ENCODE peak calls at places on chromosomes 4 and X, in eight cellular contexts. One of them, this sample, is unnamed.

GRCh38 chr4:142408003-142408441 is 438.1 kb downstream of the INPP4B start:
- DNase-seq in lower leg skin: no peak
- DNase-seq in tibial artery: no peak
- DNase-seq in K562: no peak
- DNase-seq in cardiac muscle cell: no peak
- DNase-seq in colonic mucosa: no peak
- DNase-seq in mucosa of descending colon: no peak
- DNase-seq in omental fat pad: no peak
- DNase-seq in this sample: no peak

GRCh38 chr4:142414336-142414945 is 431.7 kb downstream of the INPP4B start:
- DNase-seq in colonic mucosa: no peak
- DNase-seq in mucosa of descending colon: no peak
- DNase-seq in cardiac muscle cell: no peak
- DNase-seq in tibial artery: no peak
- DNase-seq in lower leg skin: no peak
- DNase-seq in K562: no peak
- DNase-seq in omental fat pad: no peak
- DNase-seq in this sample: no peak

GRCh38 chrX:1323315-1323714 is 13.3 kb upstream of the IL3RA start:
- DNase-seq in cardiac muscle cell: peak
- DNase-seq in lower leg skin: no peak
- DNase-seq in omental fat pad: no peak
- DNase-seq in mucosa of descending colon: peak
- DNase-seq in colonic mucosa: peak
- DNase-seq in K562: peak
- DNase-seq in tibial artery: no peak
- DNase-seq in this sample: no peak

GRCh38 chrX:153029875-153030274 is 26.4 kb upstream of the PNMA3 start:
- DNase-seq in cardiac muscle cell: no peak
- DNase-seq in colonic mucosa: no peak
- DNase-seq in K562: no peak
- DNase-seq in lower leg skin: no peak
- DNase-seq in omental fat pad: no peak
- DNase-seq in tibial artery: no peak
- DNase-seq in mucosa of descending colon: no peak
- DNase-seq in this sample: no peak

GRCh38 chr4:86846921-86847320 is 2.3 kb downstream of the SLC10A6 start:
- DNase-seq in lower leg skin: no peak
- DNase-seq in cardiac muscle cell: no peak
- DNase-seq in colonic mucosa: no peak
- DNase-seq in mucosa of descending colon: no peak
- DNase-seq in tibial artery: no peak
- DNase-seq in omental fat pad: no peak
- DNase-seq in K562: no peak
- DNase-seq in this sample: no peak

GRCh38 chr4:164888096-164888495 is 11.1 kb downstream of the APELA start:
- DNase-seq in colonic mucosa: no peak
- DNase-seq in omental fat pad: no peak
- DNase-seq in mucosa of descending colon: no peak
- DNase-seq in tibial artery: no peak
- DNase-seq in lower leg skin: no peak
- DNase-seq in cardiac muscle cell: no peak
- DNase-seq in K562: no peak
- DNase-seq in this sample: no peak

GRCh38 chr4:5874811-5875465 is 17.9 kb downstream of the CRMP1 start:
- DNase-seq in mucosa of descending colon: peak
- DNase-seq in tibial artery: no peak
- DNase-seq in colonic mucosa: no peak
- DNase-seq in cardiac muscle cell: no peak
- DNase-seq in K562: no peak
- DNase-seq in omental fat pad: no peak
- DNase-seq in lower leg skin: peak
- DNase-seq in this sample: no peak

GRCh38 chr4:85092536-85092935 is 126.0 kb upstream of the WDFY3 start:
- DNase-seq in tibial artery: no peak
- DNase-seq in colonic mucosa: no peak
- DNase-seq in mucosa of descending colon: no peak
- DNase-seq in cardiac muscle cell: no peak
- DNase-seq in omental fat pad: no peak
- DNase-seq in lower leg skin: no peak
- DNase-seq in K562: no peak
- DNase-seq in this sample: no peak

GRCh38 chr4:184503869-184504300 is 29.5 kb upstream of the IRF2 start:
- DNase-seq in mucosa of descending colon: no peak
- DNase-seq in tibial artery: no peak
- DNase-seq in K562: no peak
- DNase-seq in omental fat pad: no peak
- DNase-seq in colonic mucosa: no peak
- DNase-seq in lower leg skin: no peak
- DNase-seq in cardiac muscle cell: no peak
- DNase-seq in this sample: no peak

GRCh38 chrX:52263417-52263816 is 78.7 kb downstream of the MAGED4 start:
- DNase-seq in cardiac muscle cell: no peak
- DNase-seq in mucosa of descending colon: no peak
- DNase-seq in tibial artery: no peak
- DNase-seq in lower leg skin: no peak
- DNase-seq in K562: no peak
- DNase-seq in colonic mucosa: no peak
- DNase-seq in omental fat pad: no peak
- DNase-seq in this sample: no peak

GRCh38 chrX:41090568-41091238 is 5.5 kb downstream of the USP9X start:
- DNase-seq in omental fat pad: no peak
- DNase-seq in K562: no peak
- DNase-seq in lower leg skin: no peak
- DNase-seq in tibial artery: no peak
- DNase-seq in cardiac muscle cell: no peak
- DNase-seq in colonic mucosa: no peak
- DNase-seq in mucosa of descending colon: no peak
- DNase-seq in this sample: no peak

GRCh38 chr4:1531683-1532548 is 125.7 kb upstream of the NKX1-1 start:
- DNase-seq in colonic mucosa: no peak
- DNase-seq in K562: no peak
- DNase-seq in tibial artery: no peak
- DNase-seq in lower leg skin: no peak
- DNase-seq in mucosa of descending colon: no peak
- DNase-seq in omental fat pad: no peak
- DNase-seq in cardiac muscle cell: no peak
- DNase-seq in this sample: no peak

GRCh38 chrX:106696502-106696901 is 30.0 kb upstream of the RNF128 start:
- DNase-seq in tibial artery: no peak
- DNase-seq in omental fat pad: no peak
- DNase-seq in lower leg skin: no peak
- DNase-seq in cardiac muscle cell: no peak
- DNase-seq in colonic mucosa: no peak
- DNase-seq in mucosa of descending colon: no peak
- DNase-seq in K562: no peak
- DNase-seq in this sample: no peak

GRCh38 chr4:164358400-164358799 is 395.5 kb upstream of the SMIM31 start:
- DNase-seq in colonic mucosa: no peak
- DNase-seq in mucosa of descending colon: no peak
- DNase-seq in omental fat pad: no peak
- DNase-seq in lower leg skin: no peak
- DNase-seq in tibial artery: no peak
- DNase-seq in cardiac muscle cell: no peak
- DNase-seq in K562: no peak
- DNase-seq in this sample: no peak

GRCh38 chr4:158850800-158851644 is 82.2 kb downstream of the FNIP2 start:
- DNase-seq in omental fat pad: no peak
- DNase-seq in cardiac muscle cell: peak
- DNase-seq in colonic mucosa: no peak
- DNase-seq in K562: peak
- DNase-seq in lower leg skin: peak
- DNase-seq in tibial artery: no peak
- DNase-seq in mucosa of descending colon: no peak
- DNase-seq in this sample: no peak

GRCh38 chrX:129761596-129761995 is 18.2 kb upstream of the SASH3 start:
- DNase-seq in lower leg skin: no peak
- DNase-seq in colonic mucosa: no peak
- DNase-seq in mucosa of descending colon: no peak
- DNase-seq in tibial artery: no peak
- DNase-seq in omental fat pad: no peak
- DNase-seq in K562: no peak
- DNase-seq in cardiac muscle cell: no peak
- DNase-seq in this sample: no peak

GRCh38 chrX:129762448-129762847 is 17.3 kb upstream of the SASH3 start:
- DNase-seq in mucosa of descending colon: no peak
- DNase-seq in K562: no peak
- DNase-seq in cardiac muscle cell: no peak
- DNase-seq in colonic mucosa: no peak
- DNase-seq in lower leg skin: no peak
- DNase-seq in omental fat pad: no peak
- DNase-seq in tibial artery: no peak
- DNase-seq in this sample: no peak

GRCh38 chrX:129760981-129761380 is 18.8 kb upstream of the SASH3 start:
- DNase-seq in mucosa of descending colon: no peak
- DNase-seq in tibial artery: no peak
- DNase-seq in omental fat pad: no peak
- DNase-seq in lower leg skin: no peak
- DNase-seq in K562: no peak
- DNase-seq in cardiac muscle cell: no peak
- DNase-seq in colonic mucosa: no peak
- DNase-seq in this sample: no peak

GRCh38 chrX:129760155-129760554 is 19.6 kb upstream of the SASH3 start:
- DNase-seq in mucosa of descending colon: no peak
- DNase-seq in omental fat pad: no peak
- DNase-seq in cardiac muscle cell: no peak
- DNase-seq in colonic mucosa: no peak
- DNase-seq in K562: no peak
- DNase-seq in lower leg skin: no peak
- DNase-seq in tibial artery: no peak
- DNase-seq in this sample: no peak

DNA sequence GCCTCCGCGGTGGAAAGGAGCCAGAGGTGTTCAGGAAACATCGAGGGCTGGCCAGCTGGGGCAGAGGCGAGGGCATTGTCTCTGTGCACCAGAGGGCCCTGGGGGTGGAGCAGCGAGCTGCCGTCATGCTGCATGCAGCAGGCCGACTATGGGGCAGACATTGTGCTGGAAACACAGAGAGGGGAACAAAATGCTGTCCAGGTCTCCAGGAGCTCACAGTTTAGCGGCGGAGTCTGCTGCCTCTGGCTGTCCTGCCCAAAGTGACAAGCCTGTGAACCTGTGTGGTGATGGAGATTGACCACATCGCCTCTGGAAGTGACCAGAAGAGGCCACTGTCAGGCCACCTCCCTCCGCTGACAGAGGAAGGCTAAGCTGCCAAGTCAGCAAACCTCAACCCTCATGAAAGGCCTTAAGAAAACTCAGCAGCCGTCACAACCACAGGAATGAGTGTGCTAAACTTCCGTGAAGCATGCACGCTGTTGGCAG is 20.1 kb upstream of the SASH3 start:
- DNase-seq in tibial artery: peak
- DNase-seq in mucosa of descending colon: peak
- DNase-seq in colonic mucosa: no peak
- DNase-seq in lower leg skin: peak
- DNase-seq in omental fat pad: no peak
- DNase-seq in cardiac muscle cell: no peak
- DNase-seq in K562: peak
- DNase-seq in this sample: no peak
- TF ChIP-seq CTCF in tibial artery: no peak
- TF ChIP-seq CTCF in mucosa of descending colon: no peak
- TF ChIP-seq CTCF in colonic mucosa: no peak
- TF ChIP-seq CTCF in lower leg skin: no peak
- TF ChIP-seq CTCF in omental fat pad: no peak
- TF ChIP-seq CTCF in cardiac muscle cell: peak
- TF ChIP-seq CTCF in K562: peak
- TF ChIP-seq CTCF in this sample: no peak

GRCh38 chrX:71533514-71533849 is 578 bp downstream of the OGT start:
- DNase-seq in tibial artery: no peak
- DNase-seq in omental fat pad: no peak
- DNase-seq in lower leg skin: no peak
- DNase-seq in cardiac muscle cell: no peak
- DNase-seq in K562: peak
- DNase-seq in mucosa of descending colon: no peak
- DNase-seq in colonic mucosa: no peak
- DNase-seq in this sample: no peak
- TF ChIP-seq CTCF in tibial artery: no peak
- TF ChIP-seq CTCF in omental fat pad: no peak
- TF ChIP-seq CTCF in lower leg skin: no peak
- TF ChIP-seq CTCF in cardiac muscle cell: no peak
- TF ChIP-seq CTCF in K562: no peak
- TF ChIP-seq CTCF in mucosa of descending colon: no peak
- TF ChIP-seq CTCF in colonic mucosa: no peak
- TF ChIP-seq CTCF in this sample: no peak

DNA sequence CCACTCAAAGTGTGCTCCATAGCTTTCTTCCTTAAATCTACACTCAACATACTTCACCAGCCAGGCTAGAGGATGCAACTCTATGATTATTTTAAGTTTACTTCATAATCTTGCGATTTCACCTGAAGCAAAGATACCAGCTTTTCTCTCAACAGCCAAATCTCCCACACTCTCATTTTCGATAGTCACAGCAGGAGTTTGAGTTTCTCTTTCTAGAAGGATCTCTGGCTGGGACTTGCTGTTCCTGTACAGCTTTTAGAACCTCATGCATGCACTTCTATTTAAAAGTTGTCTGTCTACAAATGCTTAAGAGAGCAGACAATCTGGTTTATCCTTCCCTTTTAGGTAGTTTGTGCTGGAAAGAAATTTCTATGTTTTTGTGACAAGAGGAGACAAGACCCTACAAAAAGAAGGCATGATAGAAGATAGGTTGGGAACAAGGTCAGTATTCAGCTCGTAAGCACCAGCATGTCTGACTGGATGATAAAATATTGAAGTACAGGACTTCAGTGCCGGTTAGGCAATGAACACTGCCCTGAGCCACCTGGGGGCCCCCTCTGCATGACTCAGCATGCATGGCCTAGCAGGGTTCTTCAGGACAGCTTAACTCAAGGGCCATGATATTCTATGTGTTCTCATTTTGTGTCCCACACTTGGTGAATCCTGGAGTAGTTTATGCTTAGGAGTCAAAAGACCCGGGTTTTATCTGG is 65.6 kb downstream of the ATXN3L start:
- DNase-seq in omental fat pad: no peak
- DNase-seq in mucosa of descending colon: no peak
- DNase-seq in lower leg skin: no peak
- DNase-seq in colonic mucosa: no peak
- DNase-seq in cardiac muscle cell: no peak
- DNase-seq in tibial artery: no peak
- DNase-seq in K562: peak
- DNase-seq in this sample: no peak
- TF ChIP-seq CTCF in omental fat pad: no peak
- TF ChIP-seq CTCF in mucosa of descending colon: no peak
- TF ChIP-seq CTCF in lower leg skin: no peak
- TF ChIP-seq CTCF in colonic mucosa: no peak
- TF ChIP-seq CTCF in cardiac muscle cell: no peak
- TF ChIP-seq CTCF in tibial artery: no peak
- TF ChIP-seq CTCF in K562: no peak
- TF ChIP-seq CTCF in this sample: no peak

GRCh38 chr4:114780205-114780604 is 181.6 kb downstream of the UGT8 start:
- DNase-seq in tibial artery: no peak
- DNase-seq in mucosa of descending colon: peak
- DNase-seq in omental fat pad: no peak
- DNase-seq in colonic mucosa: no peak
- DNase-seq in lower leg skin: no peak
- DNase-seq in cardiac muscle cell: peak
- DNase-seq in K562: no peak
- DNase-seq in this sample: no peak

GRCh38 chr4:114782842-114783595 is 184.4 kb downstream of the UGT8 start:
- DNase-seq in colonic mucosa: no peak
- DNase-seq in omental fat pad: no peak
- DNase-seq in K562: no peak
- DNase-seq in lower leg skin: no peak
- DNase-seq in cardiac muscle cell: peak
- DNase-seq in mucosa of descending colon: no peak
- DNase-seq in tibial artery: no peak
- DNase-seq in this sample: no peak

GRCh38 chr4:114785570-114785969 is 187.0 kb downstream of the UGT8 start:
- DNase-seq in colonic mucosa: no peak
- DNase-seq in cardiac muscle cell: no peak
- DNase-seq in tibial artery: no peak
- DNase-seq in omental fat pad: no peak
- DNase-seq in K562: no peak
- DNase-seq in mucosa of descending colon: no peak
- DNase-seq in lower leg skin: no peak
- DNase-seq in this sample: no peak
- TF ChIP-seq CTCF in colonic mucosa: no peak
- TF ChIP-seq CTCF in cardiac muscle cell: no peak
- TF ChIP-seq CTCF in tibial artery: no peak
- TF ChIP-seq CTCF in omental fat pad: no peak
- TF ChIP-seq CTCF in K562: no peak
- TF ChIP-seq CTCF in mucosa of descending colon: no peak
- TF ChIP-seq CTCF in lower leg skin: no peak
- TF ChIP-seq CTCF in this sample: no peak

This sample was measured in mesothelial cell of epicardium.